ENCODE peak calls at places on chromosomes 3 and 15, in four cellular contexts. One of them, this sample, is unnamed. For H3K27me3, the result is how much of the 10 kb centered on the place peaks cover.

GRCh38 chr3:64223809-64224570 is 1.3 kb downstream of the PRICKLE2 start:
- DNase-seq in uterus: no peak
- DNase-seq in endodermal cell: no peak
- DNase-seq in fibroblast of lung: peak
- DNase-seq in this sample: no peak

GRCh38 chr3:45154641-45155147 is 8.5 kb upstream of the CDCP1 start:
- DNase-seq in uterus: no peak
- DNase-seq in endodermal cell: no peak
- DNase-seq in fibroblast of lung: peak
- DNase-seq in this sample: no peak

GRCh38 chr3:72331076-72331475 is 517.2 kb downstream of the SHQ1 start:
- DNase-seq in uterus: no peak
- DNase-seq in endodermal cell: no peak
- DNase-seq in fibroblast of lung: no peak
- DNase-seq in this sample: no peak

GRCh38 chr3:19229086-19229485 is 80.8 kb downstream of the KCNH8 start:
- DNase-seq in uterus: no peak
- DNase-seq in endodermal cell: no peak
- DNase-seq in fibroblast of lung: no peak
- DNase-seq in this sample: no peak

GRCh38 chr3:138686771-138687221 is 78.2 kb downstream of the FAIM start:
- DNase-seq in uterus: no peak
- DNase-seq in endodermal cell: no peak
- DNase-seq in fibroblast of lung: peak
- DNase-seq in this sample: no peak

GRCh38 chr3:111338059-111338698 is 203.8 kb upstream of the CD96 start:
- DNase-seq in uterus: no peak
- DNase-seq in endodermal cell: peak
- DNase-seq in fibroblast of lung: peak
- DNase-seq in this sample: no peak

GRCh38 chr3:159823763-159824162 is 164.9 kb upstream of the IL12A start:
- DNase-seq in uterus: no peak
- DNase-seq in endodermal cell: no peak
- DNase-seq in fibroblast of lung: no peak
- DNase-seq in this sample: no peak

GRCh38 chr3:138875754-138876664 is 41.3 kb upstream of the PIK3CB start:
- DNase-seq in uterus: no peak
- DNase-seq in endodermal cell: no peak
- DNase-seq in fibroblast of lung: no peak
- DNase-seq in this sample: no peak

GRCh38 chr15:94456246-94456645 is 224.9 kb downstream of the MCTP2 start:
- DNase-seq in uterus: no peak
- DNase-seq in endodermal cell: no peak
- DNase-seq in fibroblast of lung: no peak
- DNase-seq in this sample: no peak

GRCh38 chr3:136925425-136926190 is 32.2 kb upstream of the IL20RB start:
- DNase-seq in uterus: no peak
- DNase-seq in endodermal cell: no peak
- DNase-seq in fibroblast of lung: no peak
- DNase-seq in this sample: no peak

GRCh38 chr15:58052334-58052733 is 13.2 kb downstream of the ALDH1A2 start:
- DNase-seq in uterus: no peak
- DNase-seq in endodermal cell: no peak
- DNase-seq in fibroblast of lung: no peak
- DNase-seq in this sample: peak

GRCh38 chr3:197578376-197578775 is 22.6 kb upstream of the BDH1 start:
- DNase-seq in uterus: no peak
- DNase-seq in endodermal cell: no peak
- DNase-seq in fibroblast of lung: no peak
- DNase-seq in this sample: no peak

GRCh38 chr3:58524326-58524888 is 12.6 kb downstream of the ACOX2 start:
- DNase-seq in uterus: no peak
- DNase-seq in endodermal cell: no peak
- DNase-seq in fibroblast of lung: no peak
- DNase-seq in this sample: no peak

GRCh38 chr3:192566706-192567290 is 160.5 kb downstream of the FGF12 start:
- DNase-seq in uterus: peak
- DNase-seq in endodermal cell: peak
- DNase-seq in fibroblast of lung: peak
- DNase-seq in this sample: peak

GRCh38 chr15:57479005-57479404 is 102.7 kb downstream of the CGNL1 start:
- DNase-seq in uterus: no peak
- DNase-seq in endodermal cell: no peak
- DNase-seq in fibroblast of lung: no peak
- DNase-seq in this sample: no peak

DNA sequence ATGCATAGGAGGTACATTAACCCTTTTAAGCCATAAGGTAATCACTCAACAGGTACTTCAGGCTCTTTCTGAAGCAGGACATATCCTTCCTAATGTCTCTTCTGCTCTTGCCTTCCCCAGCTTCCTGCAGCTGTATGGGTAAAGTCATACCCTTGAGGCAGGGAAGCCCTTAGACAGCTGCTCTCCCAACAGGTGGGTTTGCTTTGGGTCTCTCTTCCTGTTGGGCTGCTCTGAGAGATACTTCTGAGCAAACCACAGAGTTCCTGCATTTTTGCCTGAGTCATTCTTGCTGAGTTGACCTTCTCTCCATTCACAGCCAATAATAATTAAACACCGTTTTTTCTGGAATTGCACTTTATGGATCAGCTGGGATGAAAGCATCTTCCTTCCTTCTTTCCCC is 2.0 kb upstream of the TRAT1 start:
- DNase-seq in uterus: no peak
- DNase-seq in endodermal cell: no peak
- DNase-seq in fibroblast of lung: no peak
- DNase-seq in this sample: no peak
- H3K27ac ChIP-seq in uterus: no peak
- H3K27ac ChIP-seq in endodermal cell: no peak
- H3K27ac ChIP-seq in fibroblast of lung: no peak
- H3K27ac ChIP-seq in this sample: no peak

GRCh38 chr3:122985539-122985938 is 42.0 kb downstream of the SEMA5B start:
- DNase-seq in uterus: no peak
- DNase-seq in endodermal cell: peak
- DNase-seq in fibroblast of lung: no peak
- DNase-seq in this sample: no peak
- H3K4me3 ChIP-seq in uterus: no peak
- H3K4me3 ChIP-seq in endodermal cell: peak
- H3K4me3 ChIP-seq in fibroblast of lung: no peak
- H3K4me3 ChIP-seq in this sample: no peak

DNA sequence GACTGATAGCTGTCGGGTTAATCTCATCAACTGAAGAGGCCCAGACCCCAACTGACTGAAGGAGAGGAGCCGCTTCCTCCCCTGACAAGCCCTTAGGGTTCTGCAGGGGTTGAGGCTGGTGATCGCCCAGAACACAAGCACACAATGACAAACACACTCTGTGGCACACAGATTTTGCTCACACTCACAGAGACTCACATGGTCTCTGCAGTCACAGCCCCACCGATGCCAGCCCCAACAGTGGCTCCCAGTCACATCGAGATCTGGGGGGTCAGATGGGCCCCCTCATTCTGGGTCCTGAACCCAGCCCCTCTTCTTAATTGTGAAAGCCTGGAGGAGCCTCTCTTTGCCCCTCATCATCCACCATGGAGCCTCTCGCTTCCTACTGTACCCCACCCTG is 16.7 kb downstream of the PTH1R start:
- DNase-seq in uterus: no peak
- DNase-seq in endodermal cell: no peak
- DNase-seq in fibroblast of lung: no peak
- DNase-seq in this sample: no peak
- H3K27me3 ChIP-seq in uterus: under half
- H3K27me3 ChIP-seq in endodermal cell: under half
- H3K27me3 ChIP-seq in fibroblast of lung: under half
- H3K27me3 ChIP-seq in this sample: under half

DNA sequence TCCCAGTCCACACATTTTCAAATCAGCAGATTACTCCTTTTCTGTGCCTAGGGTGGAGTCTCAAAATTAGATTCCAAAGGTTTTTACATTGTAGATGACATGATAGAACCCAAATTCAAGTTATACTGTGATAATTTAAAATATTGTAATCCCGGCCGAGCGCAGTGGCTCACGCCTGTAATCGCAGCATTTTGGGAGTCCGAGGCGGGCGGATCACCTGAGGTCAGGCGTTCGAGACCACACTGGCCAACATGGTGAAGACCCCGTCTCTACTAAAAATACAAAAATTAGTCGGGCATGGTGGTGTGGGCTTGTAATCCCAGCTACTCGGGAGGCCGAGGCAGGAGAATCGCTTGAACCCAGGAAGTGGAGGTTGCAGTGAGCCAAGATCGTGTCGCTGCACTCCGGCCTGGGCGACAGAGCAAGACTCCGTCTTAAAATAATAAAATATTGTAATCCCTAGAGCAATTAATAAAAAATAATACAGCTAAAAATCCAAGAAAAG is 1.2 kb upstream of the CYFIP1 start:
- DNase-seq in uterus: no peak
- DNase-seq in endodermal cell: peak
- DNase-seq in fibroblast of lung: no peak
- DNase-seq in this sample: no peak
- H3K27ac ChIP-seq in uterus: peak
- H3K27ac ChIP-seq in endodermal cell: no peak
- H3K27ac ChIP-seq in fibroblast of lung: no peak
- H3K27ac ChIP-seq in this sample: peak

DNA sequence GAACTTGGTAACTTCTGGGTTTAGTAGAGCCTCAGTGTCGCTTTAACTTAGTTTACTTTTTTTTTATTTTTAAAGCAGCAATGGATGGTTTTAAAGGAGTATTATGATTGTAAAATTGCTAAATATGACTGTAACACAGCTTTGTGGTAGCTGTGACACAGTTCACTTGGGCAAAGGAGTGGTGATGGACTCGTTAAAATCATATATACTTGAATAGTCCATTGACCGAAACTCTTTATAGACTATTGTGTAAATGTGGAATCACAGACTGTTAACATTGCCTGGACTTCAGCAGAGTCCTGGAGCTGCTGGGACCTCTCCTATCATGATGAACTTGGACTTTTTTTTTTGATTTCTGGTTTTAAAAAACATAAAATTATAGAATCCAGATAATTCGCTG is 11.2 kb upstream of the ITPKA start:
- DNase-seq in uterus: no peak
- DNase-seq in endodermal cell: no peak
- DNase-seq in fibroblast of lung: no peak
- DNase-seq in this sample: no peak
- H3K4me3 ChIP-seq in uterus: no peak
- H3K4me3 ChIP-seq in endodermal cell: no peak
- H3K4me3 ChIP-seq in fibroblast of lung: no peak
- H3K4me3 ChIP-seq in this sample: no peak

GRCh38 chr15:40292246-40292645 is 9.4 kb upstream of the ANKRD63 start:
- DNase-seq in uterus: no peak
- DNase-seq in endodermal cell: no peak
- DNase-seq in fibroblast of lung: no peak
- DNase-seq in this sample: no peak

GRCh38 chr15:40291088-40291574 is 8.3 kb upstream of the ANKRD63 start:
- DNase-seq in uterus: peak
- DNase-seq in endodermal cell: peak
- DNase-seq in fibroblast of lung: peak
- DNase-seq in this sample: peak

GRCh38 chr15:40289140-40289775 is 6.4 kb upstream of the ANKRD63 start:
- DNase-seq in uterus: no peak
- DNase-seq in endodermal cell: no peak
- DNase-seq in fibroblast of lung: no peak
- DNase-seq in this sample: no peak

GRCh38 chr15:40293006-40293405 is 10.1 kb upstream of the ANKRD63 start:
- DNase-seq in uterus: no peak
- DNase-seq in endodermal cell: no peak
- DNase-seq in fibroblast of lung: no peak
- DNase-seq in this sample: no peak

GRCh38 chr15:40290540-40291087 is 7.8 kb upstream of the ANKRD63 start:
- DNase-seq in uterus: no peak
- DNase-seq in endodermal cell: no peak
- DNase-seq in fibroblast of lung: no peak
- DNase-seq in this sample: no peak
- H3K27me3 ChIP-seq in uterus: under half
- H3K27me3 ChIP-seq in endodermal cell: half or more
- H3K27me3 ChIP-seq in fibroblast of lung: under half
- H3K27me3 ChIP-seq in this sample: under half

DNA sequence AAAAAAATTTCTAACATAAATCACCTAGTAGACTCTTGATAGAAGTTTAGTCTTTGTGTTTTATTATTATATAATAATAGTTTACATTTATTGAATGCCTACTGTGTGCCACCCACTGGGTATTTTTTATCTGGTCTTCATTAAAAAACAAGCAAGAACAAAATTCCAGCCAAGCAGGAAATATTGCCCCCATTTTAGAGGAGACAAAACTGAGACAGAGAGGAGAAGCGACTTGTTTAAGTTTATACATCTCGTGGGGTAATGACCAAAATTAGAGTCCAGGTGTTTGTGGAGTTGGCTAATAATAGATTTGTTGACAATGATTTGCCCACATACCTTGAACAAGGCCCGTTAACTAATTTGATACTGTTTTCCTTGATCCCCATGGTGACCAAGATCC is 33.1 kb upstream of the FBXL22 start:
- DNase-seq in uterus: no peak
- DNase-seq in endodermal cell: no peak
- DNase-seq in fibroblast of lung: no peak
- DNase-seq in this sample: no peak
- H3K27ac ChIP-seq in uterus: no peak
- H3K27ac ChIP-seq in endodermal cell: no peak
- H3K27ac ChIP-seq in fibroblast of lung: no peak
- H3K27ac ChIP-seq in this sample: no peak

DNA sequence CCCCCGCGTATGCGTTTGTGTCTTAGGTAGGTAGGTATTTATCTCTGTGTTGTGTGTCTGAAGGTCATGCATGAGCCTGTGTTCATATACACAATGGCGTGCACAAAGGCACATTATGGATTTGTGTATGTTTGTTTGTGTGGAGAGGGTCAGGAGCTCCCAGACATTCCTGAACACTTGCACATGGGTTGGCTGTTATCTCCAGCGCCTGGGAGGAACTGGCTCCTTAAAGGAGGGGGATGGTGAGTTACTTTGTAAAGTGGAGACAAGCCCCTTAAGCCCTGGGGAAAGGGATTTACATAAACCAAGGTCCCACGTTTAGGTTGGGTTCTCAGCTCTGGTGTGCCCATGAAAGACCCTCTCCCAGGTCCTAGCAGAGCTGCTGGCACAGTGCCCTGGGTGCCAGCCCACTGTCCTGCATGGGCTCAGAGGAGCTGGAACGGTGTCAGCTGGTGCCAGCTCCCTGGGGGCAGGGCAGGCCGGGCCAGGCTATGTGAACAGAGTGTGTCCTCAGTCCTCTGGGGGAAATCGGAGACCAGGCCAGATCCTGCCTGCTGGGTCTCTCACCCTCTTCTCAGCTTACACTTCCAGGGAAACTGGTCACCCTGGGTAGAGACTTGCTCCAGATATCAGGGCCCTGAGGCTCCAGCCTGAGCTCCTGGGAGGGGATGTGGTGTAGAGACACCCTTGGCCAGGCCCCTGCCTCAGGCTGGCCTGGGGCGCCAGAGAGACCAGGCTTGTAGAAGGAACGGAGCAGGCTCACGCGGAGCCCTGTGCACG is 25.1 kb downstream of the SNX33 start:
- DNase-seq in uterus: peak
- DNase-seq in endodermal cell: peak
- DNase-seq in fibroblast of lung: peak
- DNase-seq in this sample: no peak
- H3K4me3 ChIP-seq in uterus: no peak
- H3K4me3 ChIP-seq in endodermal cell: peak
- H3K4me3 ChIP-seq in fibroblast of lung: no peak
- H3K4me3 ChIP-seq in this sample: no peak